ENCODE peak calls at places on chromosome 4, in ten cellular contexts. I is T-helper 1 cell; X is stimulated activated CD8-positive, alpha-beta memory T cell treated with anti-CD3 and anti-CD28 coated beads, Interleukin-2, amount 100 ng/mL, for 48 hours; G is activated naive CD4-positive, alpha-beta T cell treated with Interleukin-2 at 50 U/mL for 16 hours; O is amniotic stem cell; D is KBM-7; J is HT-29; T is fibroblast of lung; Y is memory B cell; V is bronchial epithelial cell. S is an unnamed sample.

GRCh38 chr4:95129708-95130343 is 372.1 kb downstream of the BMPR1B start:
- DNase-seq in T (peak), J (peak), Y (no peak), X (no peak), D (peak), G (no peak), V (peak), I (no peak), O (peak), S (peak)

GRCh38 chr4:83582289-83582756 is 46.4 kb downstream of the GPAT3 start:
- DNase-seq in V (peak), D (no peak), Y (no peak), O (no peak), I (no peak), G (no peak), T (peak), X (no peak), J (peak), S (no peak)

GRCh38 chr4:76342191-76342590 is 35.7 kb downstream of the STBD1 start:
- DNase-seq in I (no peak), O (no peak), D (no peak), J (no peak), G (no peak), V (no peak), X (no peak), T (no peak), Y (no peak), S (no peak)

GRCh38 chr4:42296196-42296595 is 101.1 kb upstream of the SHISA3 start:
- DNase-seq in J (no peak), Y (no peak), T (no peak), D (no peak), X (no peak), G (no peak), I (no peak), O (no peak), V (no peak), S (no peak)

GRCh38 chr4:153362184-153362583 is 17.7 kb downstream of the MND1 start:
- DNase-seq in V (no peak), O (no peak), G (no peak), Y (no peak), D (peak), T (peak), X (no peak), I (no peak), J (no peak), S (no peak)

GRCh38 chr4:77959566-77960338 is 97.1 kb downstream of the MRPL1 start:
- DNase-seq in X (no peak), G (no peak), J (peak), V (peak), Y (peak), O (peak), T (peak), D (peak), I (no peak), S (peak)

GRCh38 chr4:73912191-73912590 is 43.0 kb downstream of the CXCL1 start:
- DNase-seq in J (no peak), Y (no peak), V (no peak), T (no peak), O (no peak), I (no peak), G (no peak), D (no peak), X (no peak), S (no peak)

GRCh38 chr4:75633846-75634245 is 3.5 kb upstream of the CDKL2 start:
- DNase-seq in O (no peak), T (peak), X (no peak), I (no peak), V (peak), D (peak), G (no peak), J (no peak), Y (no peak), S (no peak)

GRCh38 chr4:8238515-8239053 is 31.0 kb upstream of the HTRA3 start:
- DNase-seq in V (no peak), T (no peak), Y (no peak), X (no peak), D (no peak), O (no peak), I (no peak), J (peak), G (no peak), S (no peak)

GRCh38 chr4:128475597-128475996 is 188.0 kb upstream of the PGRMC2 start:
- DNase-seq in O (no peak), J (no peak), G (no peak), X (no peak), Y (no peak), T (no peak), D (no peak), I (no peak), V (no peak), S (no peak)

GRCh38 chr4:141642068-141642467 is 5.7 kb downstream of the IL15 start:
- DNase-seq in I (no peak), V (no peak), G (no peak), X (no peak), Y (no peak), J (no peak), T (no peak), D (no peak), O (no peak), S (no peak)

GRCh38 chr4:140126261-140126660 is 27.7 kb downstream of the MAML3 start:
- DNase-seq in D (no peak), J (no peak), Y (no peak), X (no peak), V (no peak), I (no peak), T (no peak), O (no peak), G (no peak), S (no peak)

GRCh38 chr4:3406431-3406830 is 35.3 kb upstream of the HGFAC start:
- DNase-seq in D (no peak), T (no peak), G (no peak), O (no peak), I (no peak), J (no peak), X (no peak), V (no peak), Y (no peak), S (no peak)

GRCh38 chr4:98744372-98745150 is 86.2 kb upstream of the TSPAN5 start:
- DNase-seq in G (no peak), J (peak), V (peak), O (no peak), I (no peak), D (no peak), Y (no peak), T (no peak), X (no peak), S (no peak)

S was measured in AG09319.